ENCODE peak calls at places on chromosomes 1 and 21, in ten cellular contexts. One of them, this sample, is unnamed.

GRCh38 chr1:46408356-46409062 is 14.4 kb downstream of the FAAH start:
- DNase-seq in heart right ventricle: no peak
- DNase-seq in WERI-Rb-1: no peak
- DNase-seq in bronchial epithelial cell: no peak
- DNase-seq in uterus: no peak
- DNase-seq in thyroid gland: no peak
- DNase-seq in ovary: no peak
- DNase-seq in neural progenitor cell: no peak
- DNase-seq in kidney: no peak
- DNase-seq in CD8-positive, alpha-beta T cell: no peak
- DNase-seq in this sample: no peak

GRCh38 chr21:33975548-33976081 is 60.0 kb upstream of the ATP5PO start:
- DNase-seq in heart right ventricle: no peak
- DNase-seq in WERI-Rb-1: no peak
- DNase-seq in bronchial epithelial cell: peak; percentile 92
- DNase-seq in uterus: no peak
- DNase-seq in thyroid gland: no peak
- DNase-seq in ovary: no peak
- DNase-seq in neural progenitor cell: no peak
- DNase-seq in kidney: no peak
- DNase-seq in CD8-positive, alpha-beta T cell: peak; percentile 64
- DNase-seq in this sample: no peak

GRCh38 chr21:45893166-45894106 is 88.1 kb upstream of the COL6A1 start:
- DNase-seq in heart right ventricle: no peak
- DNase-seq in WERI-Rb-1: no peak
- DNase-seq in bronchial epithelial cell: no peak
- DNase-seq in uterus: no peak
- DNase-seq in thyroid gland: no peak
- DNase-seq in ovary: peak; percentile 31
- DNase-seq in neural progenitor cell: no peak
- DNase-seq in kidney: peak; percentile 54
- DNase-seq in CD8-positive, alpha-beta T cell: no peak
- DNase-seq in this sample: no peak

GRCh38 chr1:10509823-10510509 is 35.2 kb downstream of the PEX14 start:
- DNase-seq in heart right ventricle: no peak
- DNase-seq in WERI-Rb-1: no peak
- DNase-seq in bronchial epithelial cell: no peak
- DNase-seq in uterus: no peak
- DNase-seq in thyroid gland: no peak
- DNase-seq in ovary: no peak
- DNase-seq in neural progenitor cell: no peak
- DNase-seq in kidney: no peak
- DNase-seq in CD8-positive, alpha-beta T cell: no peak
- DNase-seq in this sample: no peak

GRCh38 chr1:91781371-91781825 is 104.6 kb downstream of the TGFBR3 start:
- DNase-seq in heart right ventricle: no peak
- DNase-seq in WERI-Rb-1: no peak
- DNase-seq in bronchial epithelial cell: peak; percentile 65
- DNase-seq in uterus: peak; percentile 19
- DNase-seq in thyroid gland: no peak
- DNase-seq in ovary: no peak
- DNase-seq in neural progenitor cell: no peak
- DNase-seq in kidney: no peak
- DNase-seq in CD8-positive, alpha-beta T cell: no peak
- DNase-seq in this sample: peak; percentile 67

GRCh38 chr1:199901341-199901740 is 126.2 kb upstream of the NR5A2 start:
- DNase-seq in heart right ventricle: no peak
- DNase-seq in WERI-Rb-1: no peak
- DNase-seq in bronchial epithelial cell: no peak
- DNase-seq in uterus: no peak
- DNase-seq in thyroid gland: no peak
- DNase-seq in ovary: no peak
- DNase-seq in neural progenitor cell: no peak
- DNase-seq in kidney: no peak
- DNase-seq in CD8-positive, alpha-beta T cell: no peak
- DNase-seq in this sample: peak; percentile 54

GRCh38 chr21:45806042-45806441 is 162.5 kb downstream of the PCBP3 start:
- DNase-seq in heart right ventricle: no peak
- DNase-seq in WERI-Rb-1: no peak
- DNase-seq in bronchial epithelial cell: no peak
- DNase-seq in uterus: no peak
- DNase-seq in thyroid gland: no peak
- DNase-seq in ovary: no peak
- DNase-seq in neural progenitor cell: no peak
- DNase-seq in kidney: peak; percentile 63
- DNase-seq in CD8-positive, alpha-beta T cell: no peak
- DNase-seq in this sample: no peak

GRCh38 chr1:230365723-230366307 is 60.3 kb downstream of the PGBD5 start:
- DNase-seq in heart right ventricle: no peak
- DNase-seq in WERI-Rb-1: peak; percentile 40
- DNase-seq in bronchial epithelial cell: no peak
- DNase-seq in uterus: no peak
- DNase-seq in thyroid gland: no peak
- DNase-seq in ovary: no peak
- DNase-seq in neural progenitor cell: peak; percentile 36
- DNase-seq in kidney: no peak
- DNase-seq in CD8-positive, alpha-beta T cell: no peak
- DNase-seq in this sample: no peak

DNA sequence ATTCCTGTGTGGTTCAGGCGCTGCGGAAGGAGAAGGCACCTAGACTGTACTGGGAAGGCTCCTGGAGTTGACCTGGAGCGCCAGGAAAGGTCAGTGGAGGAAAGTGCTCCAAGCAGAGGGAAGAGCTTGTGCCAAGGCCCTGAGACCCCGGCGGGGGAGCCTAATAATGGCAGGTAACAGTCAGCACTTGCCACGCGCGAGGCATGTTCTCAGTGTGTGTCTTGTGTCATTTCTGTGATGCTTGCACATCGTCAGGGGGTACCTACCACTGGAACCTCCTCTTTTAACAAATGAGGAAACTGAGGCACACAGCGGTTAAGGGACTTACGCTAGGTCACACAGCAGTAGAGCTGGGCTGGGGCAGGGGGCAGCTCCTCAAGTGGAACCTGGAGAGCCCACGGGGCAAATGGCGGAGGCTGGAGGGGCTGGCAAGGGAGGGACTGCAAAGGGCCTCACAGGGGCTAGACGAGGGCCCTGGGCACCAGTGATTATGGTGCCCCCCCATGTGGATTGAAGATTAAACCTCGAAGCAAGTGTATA is 976 bp upstream of the BMP8B start:
- DNase-seq in heart right ventricle: no peak
- DNase-seq in WERI-Rb-1: no peak
- DNase-seq in bronchial epithelial cell: no peak
- DNase-seq in uterus: no peak
- DNase-seq in thyroid gland: no peak
- DNase-seq in ovary: no peak
- DNase-seq in neural progenitor cell: no peak
- DNase-seq in kidney: peak; percentile 71
- DNase-seq in CD8-positive, alpha-beta T cell: no peak
- DNase-seq in this sample: no peak
- H3K4me3 ChIP-seq in heart right ventricle: peak overlapping the region; percentile 47
- H3K4me3 ChIP-seq in WERI-Rb-1: peak overlapping the region; percentile 45
- H3K4me3 ChIP-seq in bronchial epithelial cell: no peak overlapping the region
- H3K4me3 ChIP-seq in uterus: no peak overlapping the region
- H3K4me3 ChIP-seq in thyroid gland: peak overlapping the region; percentile 48
- H3K4me3 ChIP-seq in ovary: peak overlapping the region; percentile 24
- H3K4me3 ChIP-seq in neural progenitor cell: peak overlapping the region; percentile 43
- H3K4me3 ChIP-seq in kidney: no peak overlapping the region
- H3K4me3 ChIP-seq in CD8-positive, alpha-beta T cell: peak overlapping the region; percentile 45
- H3K4me3 ChIP-seq in this sample: no peak overlapping the region

DNA sequence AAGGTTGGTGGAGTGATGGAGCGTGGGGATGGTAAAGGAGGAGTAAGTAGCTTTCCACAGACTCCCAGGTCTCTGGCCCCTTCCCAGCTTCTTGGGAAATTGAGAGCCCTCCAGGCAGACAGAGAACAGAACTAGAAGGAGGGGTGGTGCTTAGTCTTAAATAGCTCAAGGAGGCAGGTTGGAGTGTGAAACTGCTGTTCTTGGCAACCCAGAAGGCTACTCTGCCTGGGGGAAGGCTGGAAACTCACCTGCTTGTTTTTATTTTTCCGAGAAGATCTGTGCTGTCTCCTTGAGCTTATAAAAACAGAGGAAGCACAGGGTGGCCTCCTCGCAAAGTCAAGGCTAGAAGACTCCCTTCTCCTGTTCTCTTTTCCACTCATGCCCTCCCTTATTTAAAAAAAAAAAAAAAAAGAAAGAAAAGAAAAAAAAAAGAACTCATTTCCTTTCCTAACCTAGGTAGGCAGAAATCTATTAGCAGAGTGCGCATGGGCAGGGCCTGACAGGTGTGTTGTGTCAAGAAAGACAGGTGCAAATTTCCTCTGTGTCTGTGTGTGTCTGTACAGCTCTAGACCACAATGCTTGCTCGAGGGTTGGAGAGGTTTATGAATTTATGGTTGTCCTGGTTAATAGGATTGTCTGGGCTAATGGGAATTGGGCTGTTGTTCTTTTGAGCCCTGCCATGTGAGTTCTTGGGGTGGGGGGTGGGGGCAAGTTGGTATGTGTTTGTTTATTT is 2.1 kb downstream of the PROX1 start:
- DNase-seq in heart right ventricle: no peak
- DNase-seq in WERI-Rb-1: no peak
- DNase-seq in bronchial epithelial cell: no peak
- DNase-seq in uterus: no peak
- DNase-seq in thyroid gland: peak; percentile 89
- DNase-seq in ovary: no peak
- DNase-seq in neural progenitor cell: no peak
- DNase-seq in kidney: no peak
- DNase-seq in CD8-positive, alpha-beta T cell: no peak
- DNase-seq in this sample: no peak
- H3K4me3 ChIP-seq in heart right ventricle: peak overlapping the region; percentile 68
- H3K4me3 ChIP-seq in WERI-Rb-1: peak overlapping the region; percentile 76
- H3K4me3 ChIP-seq in bronchial epithelial cell: no peak overlapping the region
- H3K4me3 ChIP-seq in uterus: no peak overlapping the region
- H3K4me3 ChIP-seq in thyroid gland: peak overlapping the region; percentile 47
- H3K4me3 ChIP-seq in ovary: peak overlapping the region; percentile 53
- H3K4me3 ChIP-seq in neural progenitor cell: peak overlapping the region; percentile 77
- H3K4me3 ChIP-seq in kidney: peak overlapping the region; percentile 64
- H3K4me3 ChIP-seq in CD8-positive, alpha-beta T cell: no peak overlapping the region
- H3K4me3 ChIP-seq in this sample: no peak overlapping the region

GRCh38 chr21:43345046-43345745 is 81.7 kb downstream of the SIK1 start:
- DNase-seq in heart right ventricle: no peak
- DNase-seq in WERI-Rb-1: no peak
- DNase-seq in bronchial epithelial cell: no peak
- DNase-seq in uterus: no peak
- DNase-seq in thyroid gland: no peak
- DNase-seq in ovary: no peak
- DNase-seq in neural progenitor cell: no peak
- DNase-seq in kidney: no peak
- DNase-seq in CD8-positive, alpha-beta T cell: no peak
- DNase-seq in this sample: no peak

GRCh38 chr21:43345746-43346409 is 81.1 kb downstream of the SIK1 start:
- DNase-seq in heart right ventricle: no peak
- DNase-seq in WERI-Rb-1: no peak
- DNase-seq in bronchial epithelial cell: peak; percentile 80
- DNase-seq in uterus: no peak
- DNase-seq in thyroid gland: no peak
- DNase-seq in ovary: no peak
- DNase-seq in neural progenitor cell: no peak
- DNase-seq in kidney: no peak
- DNase-seq in CD8-positive, alpha-beta T cell: no peak
- DNase-seq in this sample: no peak

GRCh38 chr21:43342301-43342881 is 84.5 kb downstream of the SIK1 start:
- DNase-seq in heart right ventricle: no peak
- DNase-seq in WERI-Rb-1: no peak
- DNase-seq in bronchial epithelial cell: no peak
- DNase-seq in uterus: no peak
- DNase-seq in thyroid gland: no peak
- DNase-seq in ovary: no peak
- DNase-seq in neural progenitor cell: no peak
- DNase-seq in kidney: no peak
- DNase-seq in CD8-positive, alpha-beta T cell: no peak
- DNase-seq in this sample: no peak

GRCh38 chr21:43343095-43343991 is 83.6 kb downstream of the SIK1 start:
- DNase-seq in heart right ventricle: no peak
- DNase-seq in WERI-Rb-1: no peak
- DNase-seq in bronchial epithelial cell: peak; percentile 44
- DNase-seq in uterus: no peak
- DNase-seq in thyroid gland: peak; percentile 72
- DNase-seq in ovary: no peak
- DNase-seq in neural progenitor cell: no peak
- DNase-seq in kidney: peak; percentile 91
- DNase-seq in CD8-positive, alpha-beta T cell: no peak
- DNase-seq in this sample: peak; percentile 81

GRCh38 chr21:43343992-43344886 is 82.7 kb downstream of the SIK1 start:
- DNase-seq in heart right ventricle: no peak
- DNase-seq in WERI-Rb-1: no peak
- DNase-seq in bronchial epithelial cell: peak; percentile 57
- DNase-seq in uterus: no peak
- DNase-seq in thyroid gland: peak; percentile 30
- DNase-seq in ovary: peak; percentile 67
- DNase-seq in neural progenitor cell: no peak
- DNase-seq in kidney: no peak
- DNase-seq in CD8-positive, alpha-beta T cell: no peak
- DNase-seq in this sample: peak; percentile 93
- H3K4me3 ChIP-seq in heart right ventricle: no peak overlapping the region
- H3K4me3 ChIP-seq in WERI-Rb-1: no peak overlapping the region
- H3K4me3 ChIP-seq in bronchial epithelial cell: no peak overlapping the region
- H3K4me3 ChIP-seq in uterus: no peak overlapping the region
- H3K4me3 ChIP-seq in thyroid gland: no peak overlapping the region
- H3K4me3 ChIP-seq in ovary: no peak overlapping the region
- H3K4me3 ChIP-seq in neural progenitor cell: no peak overlapping the region
- H3K4me3 ChIP-seq in kidney: no peak overlapping the region
- H3K4me3 ChIP-seq in CD8-positive, alpha-beta T cell: no peak overlapping the region
- H3K4me3 ChIP-seq in this sample: peak overlapping the region; percentile 4

GRCh38 chr1:20621012-20621411 is 12.2 kb upstream of the PINK1 start:
- DNase-seq in heart right ventricle: no peak
- DNase-seq in WERI-Rb-1: no peak
- DNase-seq in bronchial epithelial cell: no peak
- DNase-seq in uterus: no peak
- DNase-seq in thyroid gland: no peak
- DNase-seq in ovary: no peak
- DNase-seq in neural progenitor cell: no peak
- DNase-seq in kidney: no peak
- DNase-seq in CD8-positive, alpha-beta T cell: no peak
- DNase-seq in this sample: no peak

GRCh38 chr1:20626098-20626427 is 7.2 kb upstream of the PINK1 start:
- DNase-seq in heart right ventricle: no peak
- DNase-seq in WERI-Rb-1: no peak
- DNase-seq in bronchial epithelial cell: no peak
- DNase-seq in uterus: no peak
- DNase-seq in thyroid gland: no peak
- DNase-seq in ovary: no peak
- DNase-seq in neural progenitor cell: no peak
- DNase-seq in kidney: no peak
- DNase-seq in CD8-positive, alpha-beta T cell: no peak
- DNase-seq in this sample: no peak

GRCh38 chr1:20625176-20626097 is 7.8 kb upstream of the PINK1 start:
- DNase-seq in heart right ventricle: no peak
- DNase-seq in WERI-Rb-1: no peak
- DNase-seq in bronchial epithelial cell: no peak
- DNase-seq in uterus: no peak
- DNase-seq in thyroid gland: no peak
- DNase-seq in ovary: no peak
- DNase-seq in neural progenitor cell: no peak
- DNase-seq in kidney: no peak
- DNase-seq in CD8-positive, alpha-beta T cell: no peak
- DNase-seq in this sample: no peak

GRCh38 chr1:20626524-20626923 is 6.7 kb upstream of the PINK1 start:
- DNase-seq in heart right ventricle: no peak
- DNase-seq in WERI-Rb-1: no peak
- DNase-seq in bronchial epithelial cell: no peak
- DNase-seq in uterus: no peak
- DNase-seq in thyroid gland: no peak
- DNase-seq in ovary: no peak
- DNase-seq in neural progenitor cell: no peak
- DNase-seq in kidney: no peak
- DNase-seq in CD8-positive, alpha-beta T cell: no peak
- DNase-seq in this sample: no peak

DNA sequence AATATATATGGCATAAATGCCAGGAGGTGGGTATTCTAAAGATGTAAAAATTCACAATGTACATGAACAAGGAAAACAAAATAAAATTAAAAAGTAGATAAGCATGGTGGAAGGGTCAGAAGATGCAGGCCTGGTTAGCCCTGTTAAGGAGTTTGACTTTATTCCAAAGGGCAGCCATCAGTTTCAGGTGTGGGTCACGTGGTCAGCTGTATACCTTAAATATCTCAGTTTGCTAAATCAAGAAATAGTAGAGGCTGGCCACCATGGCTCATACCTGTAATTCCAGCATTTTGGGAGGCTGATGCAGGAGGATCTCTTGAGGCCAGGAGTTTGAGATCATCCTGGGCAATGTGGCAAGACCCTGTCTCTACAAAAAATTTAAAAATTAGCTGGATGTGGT is 8.5 kb upstream of the PINK1 start:
- DNase-seq in heart right ventricle: no peak
- DNase-seq in WERI-Rb-1: no peak
- DNase-seq in bronchial epithelial cell: no peak
- DNase-seq in uterus: no peak
- DNase-seq in thyroid gland: no peak
- DNase-seq in ovary: no peak
- DNase-seq in neural progenitor cell: no peak
- DNase-seq in kidney: no peak
- DNase-seq in CD8-positive, alpha-beta T cell: no peak
- DNase-seq in this sample: no peak
- H3K4me3 ChIP-seq in heart right ventricle: no peak overlapping the region
- H3K4me3 ChIP-seq in WERI-Rb-1: no peak overlapping the region
- H3K4me3 ChIP-seq in bronchial epithelial cell: no peak overlapping the region
- H3K4me3 ChIP-seq in uterus: no peak overlapping the region
- H3K4me3 ChIP-seq in thyroid gland: no peak overlapping the region
- H3K4me3 ChIP-seq in ovary: no peak overlapping the region
- H3K4me3 ChIP-seq in neural progenitor cell: no peak overlapping the region
- H3K4me3 ChIP-seq in kidney: no peak overlapping the region
- H3K4me3 ChIP-seq in CD8-positive, alpha-beta T cell: no peak overlapping the region
- H3K4me3 ChIP-seq in this sample: no peak overlapping the region